ENCODE peak calls at places on chromosomes 11 and 22, in four cellular contexts. B, W, F and Y are unnamed samples.

GRCh38 chr11:124085583-124085982 is 29.7 kb upstream of the VWA5A start:
- DNase-seq in B (no peak), W (peak; percentile 4), F (no peak), Y (no peak)

GRCh38 chr11:129190087-129190486 is 2.0 kb downstream of the ARHGAP32 start:
- DNase-seq in B (no peak), W (no peak), F (peak; percentile 13), Y (no peak)

GRCh38 chr22:26681395-26681821 is 24.0 kb downstream of the MIAT start:
- DNase-seq in B (no peak), W (peak; percentile 54), F (no peak), Y (no peak)

GRCh38 chr11:64809781-64810241 is 540 bp downstream of the MEN1 start:
- DNase-seq in B (peak; percentile 54), W (no peak), F (peak; percentile 75), Y (no peak)

GRCh38 chr11:76086713-76087635 is 119.3 kb downstream of the WNT11 start:
- DNase-seq in B (no peak), W (no peak), F (no peak), Y (no peak)

GRCh38 chr11:48064306-48064705 is 83.9 kb downstream of the PTPRJ start:
- DNase-seq in B (no peak), W (peak; percentile 50), F (no peak), Y (peak; percentile 40)

GRCh38 chr11:124717786-124718634 is 21.7 kb upstream of the NRGN start:
- DNase-seq in B (no peak), W (peak; percentile 13), F (no peak), Y (no peak)

GRCh38 chr22:18095101-18095805 is 15.4 kb upstream of the TUBA8 start:
- DNase-seq in B (no peak), W (peak; percentile 69), F (no peak), Y (no peak)

GRCh38 chr11:60127311-60127811 is 38.9 kb downstream of the MS4A2 start:
- DNase-seq in B (no peak), W (peak; percentile 61), F (no peak), Y (no peak)

GRCh38 chr11:118910309-118911112 is 15.2 kb downstream of the BCL9L start:
- DNase-seq in B (peak; percentile 64), W (peak; percentile 64), F (peak; percentile 67), Y (no peak)

GRCh38 chr22:36026741-36027140 is 1.9 kb downstream of the RBFOX2 start:
- DNase-seq in B (no peak), W (peak; percentile 7), F (no peak), Y (no peak)

GRCh38 chr11:67055812-67056211 is 835 bp upstream of the RHOD start:
- DNase-seq in B (no peak), W (no peak), F (no peak), Y (no peak)

GRCh38 chr11:126704144-126704543 is 296.4 kb downstream of the KIRREL3 start:
- DNase-seq in B (no peak), W (no peak), F (no peak), Y (no peak)

GRCh38 chr22:50528682-50529415 is 963 bp downstream of the TYMP start:
- DNase-seq in B (no peak), W (no peak), F (peak; percentile 26), Y (no peak)

GRCh38 chr22:44862981-44863860 is 110.8 kb downstream of the ARHGAP8 start:
- DNase-seq in B (no peak), W (no peak), F (no peak), Y (no peak)

GRCh38 chr11:88482871-88483301 is 145.3 kb upstream of the CTSC start:
- DNase-seq in B (no peak), W (peak; percentile 14), F (no peak), Y (no peak)

GRCh38 chr22:18110194-18110943 is at the start of gene TUBA8:
- DNase-seq in B (peak; percentile 53), W (no peak), F (peak; percentile 25), Y (no peak)

GRCh38 chr11:76830639-76831312 is 29.9 kb upstream of the ACER3 start:
- DNase-seq in B (no peak), W (peak; percentile 28), F (no peak), Y (no peak)

GRCh38 chr11:116640641-116641402 is 132.0 kb downstream of the BUD13 start:
- DNase-seq in B (no peak), W (no peak), F (no peak), Y (no peak)

GRCh38 chr22:26438006-26438405 is 8.9 kb downstream of the ASPHD2 start:
- DNase-seq in B (no peak), W (no peak), F (no peak), Y (no peak)

GRCh38 chr11:59918987-59919589 is 19.1 kb upstream of the OOSP1 start:
- DNase-seq in B (peak; percentile 21), W (peak; percentile 79), F (peak; percentile 45), Y (no peak)

GRCh38 chr22:31947296-31947695 is 3.0 kb downstream of the YWHAH start:
- DNase-seq in B (no peak), W (no peak), F (peak; percentile 38), Y (no peak)

GRCh38 chr22:47837703-47838102 is 1075.3 kb downstream of the TBC1D22A start:
- DNase-seq in B (no peak), W (peak; percentile 43), F (no peak), Y (no peak)

GRCh38 chr22:42648368-42649260 is 578 bp downstream of the CYB5R3 start:
- DNase-seq in B (peak; percentile 73), W (no peak), F (peak; percentile 89), Y (peak; percentile 63)

GRCh38 chr11:39220501-39221230 is 2238.8 kb downstream of the LRRC4C start:
- DNase-seq in B (no peak), W (no peak), F (no peak), Y (no peak)

GRCh38 chr11:104570088-104570701 is 328.1 kb downstream of the CASP12 start:
- DNase-seq in B (no peak), W (peak; percentile 60), F (no peak), Y (no peak)

GRCh38 chr11:41486436-41486835 is 27.0 kb upstream of the LRRC4C start:
- DNase-seq in B (no peak), W (no peak), F (no peak), Y (no peak)

GRCh38 chr11:27717801-27718229 is 17.6 kb upstream of the BDNF start:
- DNase-seq in B (no peak), W (no peak), F (no peak), Y (no peak)

GRCh38 chr11:116851631-116852030 is 14.2 kb upstream of the APOA1 start:
- DNase-seq in B (no peak), W (no peak), F (peak; percentile 34), Y (no peak)

GRCh38 chr22:33873186-33873585 is 47.1 kb downstream of the LARGE1 start:
- DNase-seq in B (no peak), W (no peak), F (no peak), Y (no peak)

GRCh38 chr11:67382481-67383136 is 9.2 kb upstream of the RAD9A start:
- DNase-seq in B (peak; percentile 68), W (peak; percentile 72), F (peak; percentile 89), Y (peak; percentile 74)

GRCh38 chr22:47842119-47842518 is 1079.7 kb downstream of the TBC1D22A start:
- DNase-seq in B (no peak), W (no peak), F (no peak), Y (no peak)

GRCh38 chr11:82858556-82859091 is 41.6 kb downstream of the PRCP start:
- DNase-seq in B (no peak), W (peak; percentile 85), F (no peak), Y (no peak)

GRCh38 chr22:49798486-49799151 is 29.1 kb downstream of the BRD1 start:
- DNase-seq in B (no peak), W (no peak), F (no peak), Y (no peak)

GRCh38 chr11:32385998-32386397 is 49.3 kb downstream of the WT1 start:
- DNase-seq in B (no peak), W (peak; percentile 84), F (peak; percentile 24), Y (peak; percentile 79)